ENCODE peak calls at places on chromosomes 2 and 18, in nine cellular contexts. Y is right lobe of liver, J is left ventricle myocardium inferior, K is lower lobe of right lung, G is mesendoderm, O is uterus, L is small intestine, D is osteoblast, Q is kidney. R is an unnamed sample.
A peak's percentile ranks its signal among the peaks of the same experiment; 100 is the strongest.

GRCh38 chr2:241051578-241052487 is 50.3 kb downstream of the MTERF4 start:
- DNase-seq in K (no peak), D (no peak), J (peak; percentile 9), O (no peak), G (no peak), Y (peak; percentile 37), L (no peak), Q (peak; percentile 54), R (no peak)

GRCh38 chr18:63161728-63162195 is 157.8 kb downstream of the BCL2 start:
- DNase-seq in K (peak; percentile 61), Q (no peak), L (peak; percentile 90), O (peak; percentile 92), D (peak; percentile 99), J (peak; percentile 35), G (no peak), Y (no peak), R (peak; percentile 70)

GRCh38 chr2:180184506-180184905 is 177.4 kb upstream of the CWC22 start:
- DNase-seq in O (no peak), K (no peak), G (no peak), L (no peak), Y (no peak), J (no peak), D (no peak), Q (no peak), R (no peak)

GRCh38 chr2:32712870-32713269 is 85.0 kb downstream of the TTC27 start:
- DNase-seq in K (no peak), J (no peak), Q (no peak), Y (no peak), L (no peak), O (no peak), G (no peak), D (no peak), R (no peak)

GRCh38 chr18:51537487-51537886 is 340.0 kb upstream of the MEX3C start:
- DNase-seq in J (peak; percentile 21), D (no peak), K (no peak), Y (no peak), G (peak; percentile 75), L (peak; percentile 73), Q (no peak), O (no peak), R (no peak)

GRCh38 chr2:209236369-209236768 is 187.5 kb upstream of the MAP2 start:
- DNase-seq in D (no peak), Y (no peak), J (no peak), K (no peak), L (no peak), Q (no peak), G (peak; percentile 69), O (no peak), R (no peak)

GRCh38 chr18:13217466-13217961 is 1.0 kb upstream of the LDLRAD4 start:
- DNase-seq in Y (peak; percentile 76), D (peak; percentile 90), G (peak; percentile 55), K (peak; percentile 70), O (peak; percentile 49), J (peak; percentile 78), Q (peak; percentile 89), L (peak; percentile 70), R (peak; percentile 65)

GRCh38 chr2:9697904-9698303 is 67.1 kb upstream of the YWHAQ start:
- DNase-seq in L (peak; percentile 47), G (no peak), Q (no peak), K (no peak), J (no peak), Y (no peak), D (no peak), O (no peak), R (no peak)

GRCh38 chr2:219378167-219378851 is 9.4 kb downstream of the DNPEP start:
- DNase-seq in L (no peak), Y (no peak), D (no peak), J (no peak), K (no peak), G (no peak), O (no peak), Q (no peak), R (no peak)

DNA sequence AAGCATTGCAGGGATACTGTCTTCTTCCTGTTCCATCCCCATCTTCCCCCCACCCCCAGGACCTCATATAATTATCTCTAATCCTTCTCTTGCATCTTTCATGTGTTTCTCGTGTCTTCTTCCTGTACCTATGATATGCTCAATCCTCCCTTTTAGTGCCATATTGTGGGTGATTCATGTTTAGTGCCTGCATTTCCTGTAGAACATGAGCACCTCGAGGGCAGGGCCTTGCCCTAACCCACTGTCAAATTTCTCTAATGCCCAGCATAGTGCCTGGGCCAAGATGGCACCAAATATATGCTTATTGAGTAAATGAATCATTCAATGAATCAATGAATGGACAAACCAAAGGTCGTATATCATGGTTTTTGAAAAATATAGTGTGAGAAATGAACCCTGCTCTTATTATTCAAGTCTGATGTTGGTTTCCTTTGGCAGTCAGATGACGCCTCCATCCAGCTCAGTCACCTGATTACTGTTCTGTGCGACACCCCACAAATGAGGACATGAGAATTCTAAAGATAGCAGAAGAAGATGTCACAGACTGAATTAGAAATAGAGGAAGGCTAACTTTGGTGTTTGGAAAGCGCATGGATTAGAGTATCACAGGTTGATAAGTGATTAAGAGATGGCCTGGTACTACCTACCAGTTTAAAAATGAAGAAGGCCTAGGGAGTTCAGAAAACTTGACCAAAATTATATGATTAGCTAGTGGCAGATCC is 278.4 kb downstream of the PRKCE start:
- DNase-seq in Q (no peak), G (no peak), D (peak; percentile 53), K (no peak), O (no peak), J (no peak), L (no peak), Y (no peak), R (no peak)
- H3K4me1 ChIP-seq in Q (no peaks in the 10 kb centered on the region), G (no peaks in the 10 kb centered on the region), D (no peaks in the 10 kb centered on the region), K (peaks cover 2% of the 10 kb centered on the region), O (no peaks in the 10 kb centered on the region), J (peaks cover 65% of the 10 kb centered on the region), L (no peaks in the 10 kb centered on the region), Y (no peaks in the 10 kb centered on the region), R (no peaks in the 10 kb centered on the region)

GRCh38 chr2:217911283-217911965 is 91.4 kb downstream of the TNS1 start:
- DNase-seq in Q (no peak), O (no peak), Y (no peak), K (no peak), G (no peak), D (peak; percentile 93), L (no peak), J (no peak), R (no peak)
- H3K4me1 ChIP-seq in Q (peaks cover 95% of the 10 kb centered on the region), O (peaks cover 57% of the 10 kb centered on the region), Y (peaks cover 3% of the 10 kb centered on the region), K (peaks cover 98% of the 10 kb centered on the region), G (peaks cover 8% of the 10 kb centered on the region), D (peaks cover 33% of the 10 kb centered on the region), L (no peaks in the 10 kb centered on the region), J (peaks cover 100% of the 10 kb centered on the region), R (no peaks in the 10 kb centered on the region)

GRCh38 chr2:98512699-98513098 is 68.0 kb downstream of the INPP4A start:
- DNase-seq in Q (no peak), L (no peak), G (no peak), Y (no peak), D (no peak), K (no peak), O (no peak), J (no peak), R (no peak)

GRCh38 chr2:98511981-98512380 is 67.3 kb downstream of the INPP4A start:
- DNase-seq in Y (no peak), O (no peak), G (no peak), K (no peak), D (no peak), L (no peak), J (no peak), Q (no peak), R (no peak)

GRCh38 chr2:98514879-98515570 is 70.4 kb downstream of the INPP4A start:
- DNase-seq in Y (no peak), Q (no peak), K (no peak), J (no peak), L (no peak), O (no peak), G (peak; percentile 51), D (peak; percentile 93), R (no peak)

GRCh38 chr2:98515571-98515927 is 70.9 kb downstream of the INPP4A start:
- DNase-seq in L (no peak), O (no peak), D (peak; percentile 58), J (no peak), Q (no peak), Y (no peak), K (no peak), G (peak; percentile 39), R (no peak)

DNA sequence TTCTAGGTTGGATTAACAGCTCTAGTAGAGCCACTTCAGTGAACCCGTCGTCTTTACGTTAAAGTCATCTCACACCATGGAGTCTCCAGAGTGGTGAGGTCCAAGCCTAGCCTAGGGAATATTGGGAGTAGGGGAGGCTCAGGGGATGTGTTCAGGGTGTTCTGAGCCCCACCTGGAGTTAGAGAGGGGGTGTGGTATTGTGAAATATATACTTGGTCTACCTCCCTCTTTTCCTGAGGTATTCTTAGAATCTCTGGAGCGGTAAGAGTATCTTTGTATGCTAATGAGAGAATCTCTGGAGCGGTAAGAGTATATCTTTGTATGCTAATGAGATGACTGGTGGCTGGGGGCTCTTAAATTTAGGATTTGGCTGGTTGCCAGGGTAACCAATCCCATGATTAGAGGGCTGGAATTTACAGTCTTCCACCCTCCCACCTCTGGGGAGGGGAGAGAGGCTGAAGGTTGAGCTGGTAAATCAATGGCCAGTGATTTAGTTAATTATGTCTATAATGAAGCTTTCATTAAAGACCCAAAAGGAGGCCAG is 69.5 kb downstream of the INPP4A start:
- DNase-seq in G (peak; percentile 98), D (peak; percentile 23), Q (no peak), O (no peak), Y (no peak), J (no peak), L (no peak), K (no peak), R (no peak)
- H3K4me1 ChIP-seq in G (peaks cover 31% of the 10 kb centered on the region), D (peaks cover 5% of the 10 kb centered on the region), Q (peaks cover 3% of the 10 kb centered on the region), O (no peaks in the 10 kb centered on the region), Y (no peaks in the 10 kb centered on the region), J (peaks cover 29% of the 10 kb centered on the region), L (no peaks in the 10 kb centered on the region), K (peaks cover 24% of the 10 kb centered on the region), R (peaks cover 77% of the 10 kb centered on the region)

GRCh38 chr2:205758051-205758450 is 75.8 kb downstream of the NRP2 start:
- DNase-seq in O (peak; percentile 67), L (no peak), G (peak; percentile 33), K (no peak), D (peak; percentile 82), Y (no peak), J (no peak), Q (no peak), R (no peak)

GRCh38 chr2:205757271-205757670 is 75.0 kb downstream of the NRP2 start:
- DNase-seq in D (no peak), Y (no peak), Q (no peak), K (no peak), G (no peak), O (no peak), L (no peak), J (no peak), R (no peak)

GRCh38 chr2:205759732-205760516 is 77.6 kb downstream of the NRP2 start:
- DNase-seq in Q (no peak), J (no peak), Y (no peak), K (no peak), O (no peak), D (no peak), G (no peak), L (no peak), R (no peak)

GRCh38 chr2:205758498-205758897 is 76.2 kb downstream of the NRP2 start:
- DNase-seq in D (no peak), K (no peak), O (no peak), J (no peak), G (no peak), Q (no peak), L (no peak), Y (no peak), R (no peak)

DNA sequence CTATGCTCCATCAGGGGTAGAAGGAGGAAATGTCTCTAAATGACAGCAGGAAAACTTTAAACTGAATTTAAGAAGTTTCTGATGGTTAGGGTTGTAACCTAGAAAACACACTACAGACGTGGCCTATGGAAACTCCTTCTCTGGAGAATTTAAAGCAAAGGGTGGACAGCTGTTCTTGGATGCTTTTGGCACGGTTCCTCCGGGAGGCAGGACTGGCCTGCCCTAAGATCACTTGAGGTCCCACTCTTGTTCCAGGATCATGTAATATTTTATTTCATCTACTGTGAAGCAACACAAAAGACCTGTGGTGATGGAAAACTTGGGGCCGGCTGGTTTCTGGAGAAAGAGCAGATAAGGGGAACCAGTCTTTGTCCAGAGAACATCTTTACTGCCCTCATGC is 77.0 kb downstream of the NRP2 start:
- DNase-seq in Y (no peak), L (no peak), D (no peak), Q (no peak), J (no peak), O (no peak), G (no peak), K (no peak), R (no peak)
- H3K4me1 ChIP-seq in Y (no peaks in the 10 kb centered on the region), L (no peaks in the 10 kb centered on the region), D (peaks cover 52% of the 10 kb centered on the region), Q (no peaks in the 10 kb centered on the region), J (peaks cover 58% of the 10 kb centered on the region), O (peaks cover 8% of the 10 kb centered on the region), G (peaks cover under 1% of the 10 kb centered on the region), K (peaks cover 19% of the 10 kb centered on the region), R (no peaks in the 10 kb centered on the region)